ENCODE peak calls at places on chromosomes 1 and 21, in eight cellular contexts. T is GM23338, X is OCI-LY7, Y is PC-9, W is HCT116, D is SK-N-SH, A is MM.1S, N is hepatocyte. C is an unnamed sample.
A peak's percentile ranks its signal among the peaks of the same experiment; 100 is the strongest.

GRCh38 chr1:156749429-156750118 is 1.9 kb downstream of the HDGF start:
- DNase-seq in T (no peak), X (no peak), Y (peak; percentile 17), W (no peak), D (no peak), A (no peak), N (peak; percentile 44), C (peak; percentile 39)

GRCh38 chr1:43275826-43276620 is 6.2 kb downstream of the TMEM125 start:
- DNase-seq in T (no peak), X (no peak), Y (no peak), W (no peak), D (no peak), A (no peak), N (no peak), C (no peak)

GRCh38 chr1:203287109-203287893 is 18.0 kb upstream of the BTG2 start:
- DNase-seq in T (no peak), X (peak; percentile 96), Y (no peak), W (no peak), D (no peak), A (peak; percentile 99), N (peak; percentile 55), C (no peak)

GRCh38 chr1:160806784-160807183 is 10.8 kb downstream of the LY9 start:
- DNase-seq in T (no peak), X (peak; percentile 25), Y (no peak), W (no peak), D (no peak), A (no peak), N (no peak), C (no peak)

GRCh38 chr1:65658122-65658521 is 134.6 kb upstream of the PDE4B start:
- DNase-seq in T (no peak), X (no peak), Y (no peak), W (no peak), D (no peak), A (no peak), N (no peak), C (peak; percentile 44)

GRCh38 chr1:77857557-77857956 is 30.9 kb upstream of the NEXN start:
- DNase-seq in T (no peak), X (no peak), Y (no peak), W (no peak), D (no peak), A (no peak), N (no peak), C (peak; percentile 48)

GRCh38 chr1:88509369-88509768 is 174.7 kb upstream of the PKN2 start:
- DNase-seq in T (no peak), X (no peak), Y (no peak), W (no peak), D (no peak), A (no peak), N (no peak), C (peak; percentile 42)

GRCh38 chr1:78092686-78093085 is 46.9 kb downstream of the GIPC2 start:
- DNase-seq in T (no peak), X (no peak), Y (peak; percentile 42), W (peak; percentile 40), D (no peak), A (no peak), N (no peak), C (peak; percentile 69)

GRCh38 chr1:52748119-52748518 is 21.9 kb downstream of the ZYG11B start:
- DNase-seq in T (no peak), X (peak; percentile 16), Y (no peak), W (no peak), D (no peak), A (no peak), N (no peak), C (peak; percentile 27)

GRCh38 chr1:90381598-90381997 is 335.5 kb downstream of the BARHL2 start:
- DNase-seq in T (no peak), X (no peak), Y (no peak), W (no peak), D (no peak), A (no peak), N (no peak), C (no peak)
- H3K9me2 ChIP-seq in T (no peaks in the 10 kb centered on the region), X (no peaks in the 10 kb centered on the region), Y (no peaks in the 10 kb centered on the region), W (no peaks in the 10 kb centered on the region), D (no peaks in the 10 kb centered on the region), A (no peaks in the 10 kb centered on the region), N (no peaks in the 10 kb centered on the region), C (no peaks in the 10 kb centered on the region)

DNA sequence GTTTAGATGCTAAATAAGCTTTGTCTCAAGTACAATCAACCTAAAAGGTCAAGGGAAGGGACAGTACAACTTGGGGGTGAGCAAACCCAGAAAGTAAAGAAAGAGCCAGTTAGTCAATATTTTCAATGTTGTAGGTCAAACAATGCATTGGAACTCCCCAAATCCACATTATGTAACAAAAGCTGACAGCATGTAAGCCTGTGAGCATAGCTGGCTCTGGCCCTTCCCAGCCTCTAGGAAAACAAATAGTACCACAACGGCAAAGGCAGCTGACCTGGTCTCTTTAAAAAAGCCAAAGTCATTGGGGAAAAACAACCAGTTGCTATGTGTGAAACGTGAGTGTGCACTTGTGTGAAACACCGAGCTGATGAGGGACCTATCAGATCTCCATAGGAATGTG is 3.4 kb downstream of the CBR1 start:
- DNase-seq in T (no peak), X (no peak), Y (no peak), W (no peak), D (no peak), A (no peak), N (peak; percentile 27), C (no peak)
- H3K4me1 ChIP-seq in T (peaks cover 51% of the 10 kb centered on the region), X (peaks cover 18% of the 10 kb centered on the region), Y (peaks cover 21% of the 10 kb centered on the region), W (no peaks in the 10 kb centered on the region), D (no peaks in the 10 kb centered on the region), A (peaks cover 29% of the 10 kb centered on the region), N (peaks cover 4% of the 10 kb centered on the region), C (peaks cover 17% of the 10 kb centered on the region)

GRCh38 chr1:230321341-230321740 is 104.8 kb downstream of the PGBD5 start:
- DNase-seq in T (no peak), X (no peak), Y (no peak), W (no peak), D (no peak), A (no peak), N (no peak), C (no peak)

GRCh38 chr1:230320804-230321203 is 105.3 kb downstream of the PGBD5 start:
- DNase-seq in T (no peak), X (no peak), Y (no peak), W (no peak), D (no peak), A (no peak), N (no peak), C (no peak)

GRCh38 chr1:230322967-230323547 is 103.1 kb downstream of the PGBD5 start:
- DNase-seq in T (no peak), X (no peak), Y (no peak), W (no peak), D (no peak), A (no peak), N (no peak), C (no peak)

GRCh38 chr1:230322421-230322756 is 103.7 kb downstream of the PGBD5 start:
- DNase-seq in T (no peak), X (no peak), Y (no peak), W (no peak), D (no peak), A (no peak), N (no peak), C (no peak)

DNA sequence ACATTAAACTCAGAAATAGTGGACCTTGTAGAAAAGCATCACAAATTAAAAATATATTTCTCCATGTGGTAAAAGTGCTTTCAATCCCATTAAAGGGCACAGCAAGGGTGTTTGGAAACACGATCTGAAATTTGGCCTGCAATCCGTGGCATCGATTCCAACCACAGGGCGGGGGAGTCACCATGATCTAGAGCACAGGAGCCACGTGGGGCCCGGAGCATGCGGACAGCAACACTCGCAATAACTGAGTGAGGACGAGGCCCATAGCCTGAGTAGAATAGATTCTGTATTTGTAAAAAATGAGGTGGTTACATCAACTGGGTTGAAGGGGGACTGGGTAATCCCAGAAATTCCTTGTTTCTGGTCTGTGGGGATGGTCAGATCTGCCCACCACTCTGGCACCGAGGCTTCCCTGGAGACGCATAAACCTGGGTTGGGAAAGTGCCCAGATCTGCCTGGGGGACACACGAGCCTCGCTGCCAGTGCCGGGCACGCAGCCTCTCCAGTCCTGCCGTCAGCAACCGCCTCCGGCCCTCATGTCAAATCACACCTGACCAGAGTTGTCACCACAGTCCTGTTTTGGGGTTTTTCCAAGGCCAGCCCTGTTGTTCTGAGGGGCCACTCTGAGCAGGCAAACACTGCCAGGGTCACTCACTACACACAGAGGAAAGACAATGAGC is 104.3 kb downstream of the PGBD5 start:
- DNase-seq in T (no peak), X (no peak), Y (no peak), W (no peak), D (no peak), A (no peak), N (no peak), C (no peak)
- H3K9me2 ChIP-seq in T (no peaks in the 10 kb centered on the region), X (no peaks in the 10 kb centered on the region), Y (no peaks in the 10 kb centered on the region), W (no peaks in the 10 kb centered on the region), D (no peaks in the 10 kb centered on the region), A (no peaks in the 10 kb centered on the region), N (no peaks in the 10 kb centered on the region), C (no peaks in the 10 kb centered on the region)

GRCh38 chr1:11857164-11857853 is 1.4 kb downstream of the NPPB start:
- DNase-seq in T (no peak), X (peak; percentile 19), Y (no peak), W (no peak), D (no peak), A (no peak), N (no peak), C (no peak)

GRCh38 chr1:11860083-11860482 is 1.3 kb upstream of the NPPB start:
- DNase-seq in T (no peak), X (no peak), Y (no peak), W (no peak), D (no peak), A (no peak), N (no peak), C (no peak)

GRCh38 chr1:11858158-11858557 is 587 bp downstream of the NPPB start:
- DNase-seq in T (no peak), X (no peak), Y (no peak), W (no peak), D (no peak), A (no peak), N (no peak), C (no peak)

GRCh38 chr1:11858968-11859871 is 475 bp upstream of the NPPB start:
- DNase-seq in T (peak; percentile 85), X (peak; percentile 69), Y (peak; percentile 66), W (no peak), D (no peak), A (peak; percentile 67), N (peak; percentile 90), C (peak; percentile 63)

DNA sequence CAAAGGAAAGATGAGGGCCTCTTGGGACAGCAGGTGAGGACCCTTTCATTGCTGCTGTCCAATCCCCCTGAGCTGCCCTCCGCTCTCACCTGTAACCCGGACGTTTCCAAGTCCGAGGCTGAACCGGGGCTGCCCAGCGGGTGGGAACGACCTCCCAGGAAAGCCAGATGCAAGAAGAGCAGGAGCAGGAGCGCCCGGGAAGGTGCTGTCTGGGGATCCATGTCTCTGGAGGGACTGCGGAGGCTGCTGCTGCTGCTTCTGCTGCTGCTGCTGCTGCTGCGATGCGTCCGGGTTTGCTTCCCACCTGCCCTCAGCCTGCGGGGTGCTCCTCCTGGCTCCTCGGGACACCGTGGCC is at the start of gene NPPB:
- DNase-seq in T (no peak), X (no peak), Y (no peak), W (no peak), D (no peak), A (no peak), N (no peak), C (no peak)
- H3K4me1 ChIP-seq in T (no peaks in the 10 kb centered on the region), X (peaks cover 11% of the 10 kb centered on the region), Y (no peaks in the 10 kb centered on the region), W (peaks cover 10% of the 10 kb centered on the region), D (no peaks in the 10 kb centered on the region), A (no peaks in the 10 kb centered on the region), N (no peaks in the 10 kb centered on the region), C (no peaks in the 10 kb centered on the region)

C was measured in GM23248.